ENCODE peak calls at places on chromosomes 1 and 21, in seven cellular contexts. H is MM.1S, D is SK-N-SH, Q is hepatocyte, K is HCT116, U is GM23338, G is OCI-LY7. M is an unnamed sample.
A peak's percentile ranks its signal among the peaks of the same experiment; 100 is the strongest.

GRCh38 chr21:34636961-34637360 is 22.0 kb upstream of the RCAN1 start:
- DNase-seq in Q (no peak), K (no peak), H (no peak), G (no peak), U (no peak), D (no peak), M (no peak)

GRCh38 chr1:204442376-204443259 is 31.0 kb upstream of the PPP1R15B start:
- DNase-seq in K (no peak), U (no peak), Q (no peak), G (no peak), D (no peak), H (no peak), M (no peak)

GRCh38 chr1:151739590-151740355 is 18.5 kb downstream of the RIIAD1 start:
- DNase-seq in G (no peak), Q (peak; percentile 56), U (peak; percentile 34), K (no peak), H (no peak), D (no peak), M (no peak)

GRCh38 chr1:2595812-2596529 is 9.4 kb downstream of the PRXL2B start:
- DNase-seq in U (no peak), K (no peak), Q (no peak), G (no peak), H (no peak), D (peak; percentile 18), M (no peak)

GRCh38 chr1:184748767-184749166 is 5.9 kb downstream of the EDEM3 start:
- DNase-seq in K (no peak), D (no peak), U (no peak), G (no peak), Q (no peak), H (no peak), M (peak; percentile 36)

GRCh38 chr1:25683731-25684130 is 67.1 kb downstream of the MAN1C1 start:
- DNase-seq in Q (no peak), U (no peak), G (no peak), H (no peak), K (no peak), D (no peak), M (peak; percentile 56)

GRCh38 chr1:1600861-1601563 is 1.1 kb upstream of the FNDC10 start:
- DNase-seq in U (no peak), H (no peak), D (peak; percentile 48), Q (peak; percentile 4), G (no peak), K (no peak), M (no peak)

GRCh38 chr1:153922076-153922837 is 515 bp downstream of the GATAD2B start:
- DNase-seq in G (peak; percentile 88), U (peak; percentile 79), H (no peak), K (no peak), D (peak; percentile 78), Q (peak; percentile 82), M (peak; percentile 58)

GRCh38 chr21:37263827-37264226 is 3.3 kb downstream of the VPS26C start:
- DNase-seq in U (no peak), H (no peak), D (no peak), K (no peak), Q (no peak), G (no peak), M (peak; percentile 76)

GRCh38 chr1:34787461-34788420 is 5.1 kb upstream of the GJA4 start:
- DNase-seq in G (peak; percentile 18), U (peak; percentile 64), D (no peak), K (no peak), Q (no peak), H (peak; percentile 14), M (peak; percentile 52)

GRCh38 chr21:27101533-27101932 is 134.6 kb upstream of the ADAMTS5 start:
- DNase-seq in U (no peak), G (no peak), H (no peak), Q (no peak), K (no peak), D (no peak), M (no peak)

GRCh38 chr1:234561322-234561721 is 48.7 kb downstream of the IRF2BP2 start:
- DNase-seq in Q (no peak), G (no peak), K (no peak), H (no peak), U (no peak), D (no peak), M (no peak)

GRCh38 chr1:248681651-248682050 is 20.9 kb downstream of the OR14I1 start:
- DNase-seq in K (no peak), Q (no peak), H (no peak), D (no peak), G (no peak), U (no peak), M (no peak)

GRCh38 chr1:91884459-91885290 is 1.3 kb downstream of the TGFBR3 start:
- DNase-seq in D (peak; percentile 19), U (peak; percentile 56), H (no peak), Q (peak; percentile 20), G (no peak), K (no peak), M (peak; percentile 64)

GRCh38 chr1:25869909-25870606 is 5.5 kb downstream of the PAQR7 start:
- DNase-seq in K (no peak), U (peak; percentile 35), H (no peak), Q (no peak), D (peak; percentile 39), G (no peak), M (no peak)

GRCh38 chr1:237913345-237913744 is 22.6 kb upstream of the ZP4 start:
- DNase-seq in Q (no peak), G (no peak), K (no peak), D (no peak), H (no peak), U (no peak), M (no peak)

GRCh38 chr1:58717979-58718378 is 18.1 kb upstream of the MYSM1 start:
- DNase-seq in H (no peak), D (no peak), Q (no peak), G (no peak), K (no peak), U (no peak), M (peak; percentile 28)

DNA sequence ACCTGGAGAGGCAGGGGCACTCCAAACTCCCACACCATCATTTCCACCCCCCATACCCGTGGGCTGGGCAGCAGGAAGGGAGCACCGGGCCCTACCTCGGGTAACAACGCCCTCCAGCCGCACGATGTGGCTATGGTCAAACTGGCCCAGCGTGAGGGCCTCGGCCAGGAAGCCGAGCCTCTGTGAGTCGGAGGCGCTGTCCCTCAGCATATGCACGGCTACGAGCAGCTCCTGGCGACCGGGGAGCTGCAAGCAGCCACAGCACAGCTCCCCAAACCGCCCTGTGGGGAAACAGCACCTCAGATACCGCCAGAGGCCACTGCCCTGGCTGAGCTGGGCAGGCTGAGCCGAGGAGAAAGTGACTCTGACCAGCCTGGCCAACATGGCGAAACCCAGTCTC is 29.2 kb downstream of the CDCA8 start:
- DNase-seq in H (no peak), K (no peak), G (no peak), D (no peak), Q (no peak), U (peak; percentile 47), M (peak; percentile 6)
- TF ChIP-seq EZH2phosphoT487 in H (no peak), K (no peak), G (no peak), D (no peak), Q (no peak), U (no peak), M (no peak)

DNA sequence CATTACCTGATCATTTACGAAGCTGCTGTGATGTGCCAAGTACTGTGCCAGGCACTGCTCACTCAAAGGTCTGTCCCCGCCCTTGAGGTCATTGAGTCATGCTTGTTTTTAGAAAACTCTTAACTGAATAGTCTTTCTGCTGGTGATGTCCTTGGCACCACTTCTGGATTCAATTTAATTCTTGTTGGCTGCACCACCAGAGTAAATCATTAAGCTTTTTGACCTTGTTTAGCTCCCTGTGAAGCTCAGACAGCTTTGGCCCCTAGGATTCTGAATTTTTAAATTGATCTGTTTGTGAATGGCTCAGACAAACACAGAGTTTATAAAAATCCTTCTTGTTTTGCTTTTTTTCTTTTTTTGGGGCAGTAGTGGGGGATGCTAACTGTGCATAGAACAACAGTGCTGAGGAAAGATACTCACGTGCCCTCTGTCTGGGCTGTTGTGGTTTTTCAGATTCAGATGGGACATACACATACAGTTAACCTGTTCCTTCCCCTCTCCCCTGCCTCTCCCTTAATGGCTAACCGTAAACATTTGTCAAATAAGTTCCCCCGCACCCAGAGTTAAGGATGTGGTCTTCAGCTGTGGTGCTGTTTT is 67.6 kb downstream of the MTR start:
- DNase-seq in H (no peak), K (no peak), U (no peak), Q (no peak), D (no peak), G (no peak), M (peak; percentile 53)
- H2AFZ ChIP-seq in H (no peak overlapping the region), K (no peak overlapping the region), U (no peak overlapping the region), Q (no peak overlapping the region), D (no peak overlapping the region), G (no peak overlapping the region), M (no peak overlapping the region)

GRCh38 chr1:97898948-97899347 is 21.9 kb downstream of the DPYD start:
- DNase-seq in Q (no peak), K (no peak), G (no peak), U (no peak), D (no peak), H (no peak), M (peak; percentile 29)

GRCh38 chr1:97902067-97902466 is 18.8 kb downstream of the DPYD start:
- DNase-seq in K (no peak), G (no peak), D (no peak), H (no peak), U (no peak), Q (no peak), M (peak; percentile 20)

GRCh38 chr1:97904528-97904927 is 16.3 kb downstream of the DPYD start:
- DNase-seq in G (no peak), K (no peak), H (no peak), D (no peak), Q (no peak), U (no peak), M (peak; percentile 74)

GRCh38 chr1:97903626-97904025 is 17.2 kb downstream of the DPYD start:
- DNase-seq in H (no peak), U (no peak), D (no peak), G (no peak), K (no peak), Q (no peak), M (peak; percentile 55)

GRCh38 chr1:97901017-97901658 is 19.7 kb downstream of the DPYD start:
- DNase-seq in U (no peak), G (no peak), Q (no peak), D (no peak), K (no peak), H (no peak), M (peak; percentile 73)
- H3K4me3 ChIP-seq in U (no peak overlapping the region), G (no peak overlapping the region), Q (no peak overlapping the region), D (peak overlapping the region; percentile 25), K (no peak overlapping the region), H (no peak overlapping the region), M (peak overlapping the region; percentile 70)

GRCh38 chr21:42238185-42238934 is 19.4 kb downstream of the ABCG1 start:
- DNase-seq in U (no peak), K (no peak), D (no peak), Q (no peak), H (no peak), G (peak; percentile 33), M (no peak)
- TF ChIP-seq EZH2phosphoT487 in U (no peak), K (no peak), D (no peak), Q (no peak), H (no peak), G (no peak), M (no peak)

M was measured in GM23248.